ENCODE peak calls at places on chromosomes 16 and 17, in ten cellular contexts. D is CD4-positive, CD25-positive, alpha-beta regulatory T cell; U is heart right ventricle; I is DND-41; M is psoas muscle; W is endothelial cell of umbilical vein; Y is effector memory CD4-positive, alpha-beta T cell; P is heart left ventricle; K is HepG2; L is transverse colon. G is an unnamed sample. For H3K4me1, the result is how much of the 10 kb centered on the place peaks cover.

GRCh38 chr17:42675348-42675983 is 1.3 kb downstream of the PLEKHH3 start:
- DNase-seq in W (no peak), L (peak), K (no peak), Y (no peak), M (peak), D (no peak), P (peak), I (no peak), U (peak), G (no peak)

GRCh38 chr16:30122621-30123160 is 329 bp downstream of the MAPK3 start:
- DNase-seq in L (no peak), K (no peak), W (peak), Y (peak), D (no peak), U (no peak), I (no peak), P (peak), M (peak), G (no peak)

GRCh38 chr17:60959011-60959410 is 281.4 kb downstream of the BCAS3 start:
- DNase-seq in W (no peak), K (no peak), D (no peak), U (no peak), Y (no peak), L (no peak), M (no peak), I (no peak), P (no peak), G (no peak)

GRCh38 chr17:12445331-12445730 is 220.4 kb upstream of the MYOCD start:
- DNase-seq in U (no peak), L (no peak), Y (no peak), M (no peak), I (no peak), P (no peak), W (no peak), D (no peak), K (no peak), G (no peak)

GRCh38 chr16:51125992-51126391 is 25.1 kb downstream of the SALL1 start:
- DNase-seq in U (no peak), W (no peak), M (no peak), P (no peak), D (no peak), Y (no peak), K (no peak), I (no peak), L (no peak), G (no peak)

GRCh38 chr17:28169621-28170349 is 127.3 kb downstream of the NLK start:
- DNase-seq in M (no peak), I (no peak), L (no peak), Y (no peak), D (no peak), K (no peak), W (no peak), U (no peak), P (no peak), G (no peak)

GRCh38 chr17:9330140-9330902 is 245.3 kb downstream of the STX8 start:
- DNase-seq in P (no peak), K (no peak), W (no peak), Y (no peak), M (no peak), I (no peak), U (no peak), L (no peak), D (no peak), G (no peak)

GRCh38 chr16:29664133-29664912 is 1.3 kb downstream of the SPN start:
- DNase-seq in I (peak), Y (peak), L (peak), D (peak), M (no peak), W (no peak), K (no peak), P (no peak), U (no peak), G (peak)

GRCh38 chr17:44933824-44934744 is 13.5 kb downstream of the KIF18B start:
- DNase-seq in D (no peak), U (no peak), L (no peak), P (no peak), K (no peak), W (no peak), I (no peak), M (no peak), Y (no peak), G (peak)

GRCh38 chr16:85424260-85425060 is 188.7 kb upstream of the GSE1 start:
- DNase-seq in Y (no peak), D (no peak), W (no peak), I (peak), M (no peak), U (no peak), L (no peak), P (peak), K (no peak), G (peak)

GRCh38 chr16:24980077-24980793 is 34.9 kb downstream of the ARHGAP17 start:
- DNase-seq in M (peak), W (peak), I (no peak), Y (no peak), D (no peak), K (no peak), L (no peak), U (peak), P (no peak), G (no peak)

DNA sequence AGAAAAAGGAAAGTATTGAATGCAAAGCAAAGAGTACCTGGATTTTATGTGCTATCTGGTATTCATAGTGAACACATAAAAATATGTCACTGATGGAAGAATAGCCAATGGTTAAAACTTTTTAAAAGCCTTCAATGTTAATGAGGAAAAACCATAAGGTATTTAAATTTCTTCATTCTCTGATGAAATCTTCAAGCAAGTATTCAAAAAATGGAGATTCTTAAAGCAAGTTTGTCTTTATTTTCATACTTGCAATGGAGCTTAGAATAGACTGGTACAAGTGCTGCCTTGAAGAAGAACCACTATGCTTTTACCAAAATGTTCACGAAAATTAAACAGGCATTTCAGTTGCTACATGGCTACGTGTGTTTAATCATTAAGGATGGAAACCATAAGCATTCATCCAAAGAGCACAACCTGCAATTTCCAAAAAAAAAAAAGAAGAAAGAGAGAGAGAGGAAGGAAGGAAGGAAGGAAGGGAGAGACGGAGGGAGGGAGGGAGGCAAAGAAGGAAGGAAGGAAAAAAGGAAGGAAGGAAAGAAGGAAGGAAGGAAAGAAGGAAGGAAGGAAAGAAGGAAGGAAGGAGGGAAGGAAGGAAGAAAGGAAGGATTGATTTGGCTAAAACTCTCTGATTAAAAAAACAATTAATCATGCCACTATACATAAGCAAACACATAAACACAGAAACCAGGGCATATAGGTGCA is 17.6 kb downstream of the HS3ST3A1 start:
- DNase-seq in I (no peak), Y (no peak), M (no peak), U (no peak), K (no peak), D (no peak), W (no peak), P (no peak), L (no peak), G (no peak)
- H3K27ac ChIP-seq in I (no peak), Y (no peak), M (no peak), U (no peak), K (no peak), D (no peak), W (no peak), P (no peak), L (no peak), G (no peak)

DNA sequence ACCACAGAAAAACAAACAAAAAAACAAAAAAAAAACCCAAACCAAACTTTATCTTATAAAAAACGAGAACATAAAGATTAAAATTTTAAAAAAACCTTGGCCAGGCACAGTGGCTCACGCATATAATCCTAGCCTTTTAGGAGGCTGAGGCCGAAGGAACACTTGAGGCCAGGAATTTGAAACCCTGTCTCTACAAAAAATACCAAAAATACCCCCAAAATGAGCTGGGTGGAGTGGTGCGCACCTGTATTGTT is 11.5 kb downstream of the SUPT4H1 start:
- DNase-seq in W (no peak), D (no peak), P (no peak), K (no peak), L (no peak), I (no peak), M (no peak), Y (no peak), U (no peak), G (no peak)
- H3K4me3 ChIP-seq in W (no peak), D (peak), P (no peak), K (no peak), L (no peak), I (peak), M (no peak), Y (no peak), U (peak), G (peak)

GRCh38 chr17:21285164-21286065 is 904 bp downstream of the MAP2K3 start:
- DNase-seq in W (peak), Y (no peak), P (peak), K (no peak), M (peak), I (no peak), D (no peak), U (no peak), L (peak), G (no peak)
- H3K4me1 ChIP-seq in W (under half), Y (under half), P (under half), K (under half), M (half or more), I (under half), D (half or more), U (half or more), L (under half), G (under half)

DNA sequence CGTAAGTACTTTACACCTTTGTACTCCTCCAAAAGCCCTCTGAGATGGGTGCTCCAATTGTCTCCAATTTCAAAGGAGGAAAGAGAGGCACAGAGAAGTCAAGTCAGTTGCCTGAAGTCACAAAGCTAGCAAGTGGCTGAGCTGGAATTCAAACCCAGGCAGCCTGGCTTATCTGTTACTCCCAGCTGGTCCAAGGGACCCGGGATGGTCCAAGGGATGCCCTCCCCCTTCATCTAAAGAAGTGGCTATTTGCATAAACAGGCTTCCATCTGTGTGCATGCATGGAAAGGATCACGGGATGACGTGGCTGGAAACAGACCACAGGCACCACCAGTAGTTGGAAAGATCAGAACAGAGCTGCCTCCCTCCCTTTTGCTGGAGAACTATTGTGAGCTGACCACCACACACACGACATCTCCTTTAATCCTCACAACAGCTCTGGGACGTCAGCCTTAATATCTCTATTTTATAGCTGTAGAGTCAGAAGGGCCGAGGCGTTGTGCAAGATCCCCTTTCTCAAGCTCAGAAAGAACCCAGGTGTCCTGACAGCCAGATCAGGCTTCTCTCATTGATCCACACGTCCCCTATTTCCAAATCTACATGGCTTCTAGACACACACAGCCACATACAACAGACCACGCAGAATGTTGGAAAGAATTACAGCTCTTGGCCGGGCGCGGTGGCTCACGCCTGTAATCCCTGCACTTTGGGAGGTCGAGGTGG is 10.9 kb upstream of the COL1A1 start:
- DNase-seq in P (no peak), U (no peak), M (no peak), D (no peak), Y (no peak), K (no peak), W (no peak), L (peak), I (no peak), G (no peak)
- H3K27ac ChIP-seq in P (peak), U (no peak), M (no peak), D (no peak), Y (no peak), K (no peak), W (no peak), L (peak), I (no peak), G (peak)

GRCh38 chr17:74758846-74759163 is 10.4 kb downstream of the NHERF1 start:
- DNase-seq in U (no peak), D (no peak), Y (no peak), W (no peak), L (peak), P (no peak), K (no peak), M (no peak), I (peak), G (no peak)

GRCh38 chr17:74759243-74759801 is 10.9 kb downstream of the NHERF1 start:
- DNase-seq in P (no peak), U (no peak), I (peak), L (peak), K (no peak), D (peak), Y (peak), M (no peak), W (no peak), G (peak)

GRCh38 chr17:74756891-74757290 is 8.5 kb downstream of the NHERF1 start:
- DNase-seq in I (no peak), W (no peak), P (no peak), D (no peak), Y (no peak), L (no peak), K (no peak), U (no peak), M (no peak), G (no peak)

GRCh38 chr17:74757502-74757901 is 9.1 kb downstream of the NHERF1 start:
- DNase-seq in U (no peak), L (peak), Y (no peak), W (no peak), K (no peak), D (no peak), M (no peak), P (peak), I (no peak), G (peak)

GRCh38 chr17:74757931-74758845 is 9.8 kb downstream of the NHERF1 start:
- DNase-seq in W (no peak), K (no peak), Y (no peak), L (peak), M (no peak), P (peak), I (no peak), U (no peak), D (no peak), G (no peak)
- H3K4me3 ChIP-seq in W (no peak), K (no peak), Y (peak), L (no peak), M (peak), P (no peak), I (peak), U (peak), D (peak), G (no peak)

GRCh38 chr16:12320298-12320706 is 343.8 kb downstream of the SNX29 start:
- DNase-seq in Y (no peak), P (no peak), I (no peak), U (no peak), W (no peak), K (no peak), M (no peak), D (no peak), L (no peak), G (no peak)
- H3K4me1 ChIP-seq in Y (under half), P (under half), I (under half), U (under half), W (under half), K (half or more), M (under half), D (under half), L (under half), G (under half)

G was measured in left lung.